ENCODE peak calls at places on chromosomes 11 and 22, in five cellular contexts. B is cardiac fibroblast, N is lower lobe of right lung, J is BJ, S is adrenal gland. W is an unnamed sample.

GRCh38 chr22:39661842-39662676 is 91.5 kb downstream of the CACNA1I start:
- DNase-seq in B (no peak), N (no peak), J (no peak), S (no peak), W (no peak)

GRCh38 chr11:15485432-15485831 is 370.7 kb downstream of the INSC start:
- DNase-seq in B (no peak), N (no peak), J (no peak), S (no peak), W (no peak)

GRCh38 chr22:26725012-26725676 is 67.8 kb downstream of the MIAT start:
- DNase-seq in B (no peak), N (no peak), J (no peak), S (no peak), W (no peak)

GRCh38 chr22:30948930-30949342 is 19.6 kb downstream of the MORC2 start:
- DNase-seq in B (no peak), N (no peak), J (no peak), S (no peak), W (no peak)

GRCh38 chr22:47472636-47473035 is 710.2 kb downstream of the TBC1D22A start:
- DNase-seq in B (no peak), N (no peak), J (no peak), S (no peak), W (no peak)

GRCh38 chr11:111851636-111852035 is 19.7 kb downstream of the ALG9 start:
- DNase-seq in B (peak; percentile 56), N (no peak), J (no peak), S (no peak), W (no peak)

GRCh38 chr11:71191201-71191600 is 61.2 kb downstream of the SHANK2 start:
- DNase-seq in B (no peak), N (no peak), J (no peak), S (no peak), W (no peak)

GRCh38 chr22:38172489-38173155 is 9.0 kb downstream of the PLA2G6 start:
- DNase-seq in B (peak; percentile 71), N (peak; percentile 70), J (no peak), S (peak; percentile 74), W (peak; percentile 73)

GRCh38 chr11:93059074-93059957 is 89.9 kb downstream of the MTNR1B start:
- DNase-seq in B (peak; percentile 70), N (no peak), J (no peak), S (no peak), W (no peak)

GRCh38 chr11:47981667-47982404 is 1.5 kb downstream of the PTPRJ start:
- DNase-seq in B (no peak), N (peak; percentile 68), J (no peak), S (no peak), W (peak; percentile 35)

GRCh38 chr11:9004310-9004945 is 627 bp upstream of the NRIP3 start:
- DNase-seq in B (no peak), N (peak; percentile 55), J (no peak), S (peak; percentile 7), W (peak; percentile 21)

GRCh38 chr11:69691449-69691848 is 12.4 kb downstream of the FGF19 start:
- DNase-seq in B (peak; percentile 18), N (no peak), J (no peak), S (no peak), W (no peak)

GRCh38 chr11:26087095-26087935 is 244.6 kb upstream of the ANO3 start:
- DNase-seq in B (no peak), N (no peak), J (no peak), S (no peak), W (no peak)

GRCh38 chr22:21713428-21714058 is 22.1 kb downstream of the YPEL1 start:
- DNase-seq in B (no peak), N (no peak), J (no peak), S (peak; percentile 32), W (no peak)

GRCh38 chr11:57276169-57276854 is 39.3 kb upstream of the APLNR start:
- DNase-seq in B (no peak), N (no peak), J (no peak), S (no peak), W (no peak)

GRCh38 chr11:3947084-3947483 is 91.6 kb downstream of the STIM1 start:
- DNase-seq in B (peak; percentile 91), N (no peak), J (no peak), S (peak; percentile 16), W (peak; percentile 74)

GRCh38 chr22:20436309-20437252 is 1.0 kb downstream of the SCARF2 start:
- DNase-seq in B (peak; percentile 55), N (peak; percentile 50), J (no peak), S (no peak), W (no peak)

GRCh38 chr11:14110629-14111028 is 148.1 kb downstream of the SPON1 start:
- DNase-seq in B (no peak), N (no peak), J (no peak), S (peak; percentile 7), W (no peak)

GRCh38 chr11:126174816-126175215 is 36.6 kb downstream of the RPUSD4 start:
- DNase-seq in B (no peak), N (peak; percentile 19), J (no peak), S (no peak), W (no peak)

GRCh38 chr11:124766156-124766555 is 4.1 kb upstream of the ESAM start:
- DNase-seq in B (no peak), N (no peak), J (no peak), S (no peak), W (no peak)

GRCh38 chr11:125123947-125124633 is 12.7 kb upstream of the TMEM218 start:
- DNase-seq in B (peak; percentile 63), N (peak; percentile 74), J (no peak), S (peak; percentile 76), W (peak; percentile 49)

GRCh38 chr11:64246874-64247728 is at the start of gene PPP1R14B:
- DNase-seq in B (peak; percentile 90), N (peak; percentile 92), J (no peak), S (peak; percentile 92), W (peak; percentile 90)

GRCh38 chr11:1371026-1371325 is 18.8 kb upstream of the BRSK2 start:
- DNase-seq in B (no peak), N (no peak), J (no peak), S (no peak), W (no peak)

GRCh38 chr11:21133244-21133643 is 463.9 kb downstream of the NELL1 start:
- DNase-seq in B (no peak), N (no peak), J (no peak), S (no peak), W (no peak)

GRCh38 chr22:38107692-38108515 is 2.6 kb downstream of the BAIAP2L2 start:
- DNase-seq in B (no peak), N (peak; percentile 30), J (no peak), S (no peak), W (no peak)

GRCh38 chr22:38775656-38776055 is 18.3 kb downstream of the DNAL4 start:
- DNase-seq in B (no peak), N (no peak), J (no peak), S (no peak), W (no peak)

GRCh38 chr11:67615455-67616430 is 9.0 kb downstream of the NDUFV1 start:
- DNase-seq in B (peak; percentile 15), N (peak; percentile 65), J (no peak), S (peak; percentile 61), W (no peak)

GRCh38 chr22:45516163-45516562 is 13.5 kb downstream of the FBLN1 start:
- DNase-seq in B (no peak), N (no peak), J (no peak), S (no peak), W (no peak)

GRCh38 chr22:45521178-45521577 is 18.5 kb downstream of the FBLN1 start:
- DNase-seq in B (no peak), N (no peak), J (no peak), S (peak; percentile 32), W (no peak)

GRCh38 chr22:45516923-45517675 is 14.4 kb downstream of the FBLN1 start:
- DNase-seq in B (no peak), N (no peak), J (no peak), S (no peak), W (no peak)

GRCh38 chr22:45515678-45516077 is 13.0 kb downstream of the FBLN1 start:
- DNase-seq in B (no peak), N (no peak), J (no peak), S (no peak), W (no peak)

GRCh38 chr22:45518580-45518991 is 15.9 kb downstream of the FBLN1 start:
- DNase-seq in B (no peak), N (no peak), J (no peak), S (no peak), W (no peak)
- H3K4me3 ChIP-seq in B (no peak overlapping the region), N (no peak overlapping the region), J (no peak overlapping the region), S (no peak overlapping the region), W (no peak overlapping the region)

GRCh38 chr11:102497061-102497460 is 33.5 kb downstream of the MMP7 start:
- DNase-seq in B (peak; percentile 44), N (no peak), J (no peak), S (no peak), W (no peak)

GRCh38 chr11:102491969-102492368 is 38.6 kb downstream of the MMP7 start:
- DNase-seq in B (no peak), N (no peak), J (no peak), S (no peak), W (no peak)

GRCh38 chr11:102493524-102493923 is 37.0 kb downstream of the MMP7 start:
- DNase-seq in B (no peak), N (no peak), J (no peak), S (no peak), W (no peak)

GRCh38 chr11:102495161-102496042 is 35.1 kb downstream of the MMP7 start:
- DNase-seq in B (peak; percentile 92), N (no peak), J (no peak), S (peak; percentile 37), W (no peak)

GRCh38 chr11:102494216-102494615 is 36.3 kb downstream of the MMP7 start:
- DNase-seq in B (peak; percentile 74), N (no peak), J (no peak), S (no peak), W (no peak)
- H3K4me3 ChIP-seq in B (no peak overlapping the region), N (no peak overlapping the region), J (no peak overlapping the region), S (no peak overlapping the region), W (no peak overlapping the region)

GRCh38 chr22:36065462-36065774 is 36.8 kb upstream of the RBFOX2 start:
- DNase-seq in B (no peak), N (no peak), J (no peak), S (no peak), W (no peak)
- H3K4me3 ChIP-seq in B (peak overlapping the region; percentile 31), N (peak overlapping the region; percentile 58), J (peak overlapping the region; percentile 51), S (no peak overlapping the region), W (peak overlapping the region; percentile 38)

GRCh38 chr11:112996924-112997323 is 35.7 kb downstream of the NCAM1 start:
- DNase-seq in B (no peak), N (no peak), J (no peak), S (no peak), W (no peak)

GRCh38 chr11:112995423-112996084 is 34.3 kb downstream of the NCAM1 start:
- DNase-seq in B (no peak), N (no peak), J (no peak), S (no peak), W (no peak)

GRCh38 chr11:113001709-113002108 is 40.5 kb downstream of the NCAM1 start:
- DNase-seq in B (no peak), N (no peak), J (no peak), S (peak; percentile 24), W (no peak)

GRCh38 chr11:112997829-112998228 is 36.6 kb downstream of the NCAM1 start:
- DNase-seq in B (no peak), N (no peak), J (no peak), S (no peak), W (no peak)

DNA sequence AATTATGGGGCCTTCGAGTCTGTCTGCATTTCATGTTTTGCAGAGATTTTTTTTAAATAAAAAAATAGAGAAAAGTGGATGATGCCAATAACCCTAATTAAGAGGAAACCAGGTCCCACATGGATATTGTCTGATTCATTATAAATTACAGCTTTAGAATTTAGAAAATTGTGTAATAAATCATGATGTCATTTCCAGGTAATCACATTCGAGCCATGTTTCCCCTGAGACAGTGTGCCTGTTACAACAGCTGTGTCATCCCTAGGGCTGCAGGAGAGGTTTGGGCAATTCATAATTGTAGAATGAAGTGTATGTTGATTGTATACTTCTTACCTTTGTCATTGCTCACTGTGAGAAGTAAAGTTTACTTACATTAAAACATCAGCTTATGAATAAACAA is 38.3 kb downstream of the NCAM1 start:
- DNase-seq in B (no peak), N (no peak), J (no peak), S (no peak), W (no peak)
- H3K4me3 ChIP-seq in B (no peak overlapping the region), N (no peak overlapping the region), J (no peak overlapping the region), S (no peak overlapping the region), W (no peak overlapping the region)

W was measured in heart right ventricle.